ENCODE peak calls at places on chromosomes 2 and 18, in seven cellular contexts. E is Calu3; P is cardiac fibroblast; H is MCF 10A; K is activated effector memory CD4-positive, alpha-beta T cell treated with anti-CD3 and anti-CD28 coated beads, Interleukin-2, amount 50 U/mL, for 16 hours; V is activated T-cell treated with anti-CD3 and anti-CD28 coated beads, Interleukin-2, amount 50 U/mL, for 48 hours; D is fibroblast of lung. I is an unnamed sample.

GRCh38 chr2:174607989-174608865 is 10.6 kb upstream of the WIPF1 start:
- DNase-seq in E (no peak), P (no peak), H (no peak), K (peak), V (peak), D (no peak), I (no peak)

GRCh38 chr2:134260726-134261125 is 6.9 kb downstream of the MGAT5 start:
- DNase-seq in E (no peak), P (peak), H (no peak), K (no peak), V (no peak), D (peak), I (no peak)

GRCh38 chr18:22106536-22107292 is 62.7 kb upstream of the GATA6 start:
- DNase-seq in E (peak), P (no peak), H (peak), K (no peak), V (no peak), D (no peak), I (peak)

GRCh38 chr2:198101688-198102087 is 297.3 kb downstream of the PLCL1 start:
- DNase-seq in E (no peak), P (no peak), H (no peak), K (no peak), V (no peak), D (no peak), I (no peak)

GRCh38 chr2:97988722-97989121 is 7.0 kb downstream of the TMEM131 start:
- DNase-seq in E (no peak), P (no peak), H (no peak), K (no peak), V (no peak), D (no peak), I (no peak)

GRCh38 chr18:39350916-39351315 is 1785.3 kb upstream of the CELF4 start:
- DNase-seq in E (no peak), P (no peak), H (no peak), K (no peak), V (no peak), D (no peak), I (no peak)

GRCh38 chr2:20516646-20517341 is 69.9 kb downstream of the RHOB start:
- DNase-seq in E (peak), P (peak), H (no peak), K (no peak), V (no peak), D (peak), I (no peak)

GRCh38 chr2:9398881-9399805 is 24.2 kb downstream of the ITGB1BP1 start:
- DNase-seq in E (no peak), P (no peak), H (no peak), K (no peak), V (no peak), D (peak), I (no peak)

GRCh38 chr2:49585921-49586320 is 431.6 kb upstream of the FSHR start:
- DNase-seq in E (no peak), P (no peak), H (no peak), K (no peak), V (no peak), D (no peak), I (no peak)

GRCh38 chr2:234979204-234980167 is 27.7 kb downstream of the SH3BP4 start:
- DNase-seq in E (no peak), P (peak), H (no peak), K (no peak), V (no peak), D (no peak), I (peak)

GRCh38 chr2:142130111-142131015 is 453 bp downstream of the LRP1B start:
- DNase-seq in E (peak), P (peak), H (peak), K (no peak), V (peak), D (peak), I (peak)

GRCh38 chr2:109457811-109458210 is 156.0 kb downstream of the SEPTIN10 start:
- DNase-seq in E (no peak), P (no peak), H (no peak), K (peak), V (no peak), D (no peak), I (no peak)

GRCh38 chr2:239678666-239679296 is 278.0 kb upstream of the HDAC4 start:
- DNase-seq in E (no peak), P (no peak), H (no peak), K (no peak), V (no peak), D (no peak), I (no peak)

GRCh38 chr2:42238644-42239288 is 69.6 kb downstream of the EML4 start:
- DNase-seq in E (peak), P (peak), H (peak), K (peak), V (peak), D (peak), I (peak)

GRCh38 chr2:120740765-120741513 is 5.3 kb downstream of the GLI2 start:
- DNase-seq in E (no peak), P (peak), H (no peak), K (no peak), V (no peak), D (peak), I (no peak)

GRCh38 chr2:64839844-64840243 is 149.4 kb upstream of the SLC1A4 start:
- DNase-seq in E (no peak), P (no peak), H (no peak), K (no peak), V (no peak), D (peak), I (no peak)

GRCh38 chr2:46269545-46270273 is 27.5 kb upstream of the EPAS1 start:
- DNase-seq in E (no peak), P (peak), H (no peak), K (no peak), V (no peak), D (no peak), I (no peak)

GRCh38 chr2:62409442-62409841 is 96.6 kb downstream of the TMEM17 start:
- DNase-seq in E (no peak), P (no peak), H (no peak), K (no peak), V (no peak), D (no peak), I (peak)

GRCh38 chr2:95267458-95268207 is 6.6 kb upstream of the PROM2 start:
- DNase-seq in E (no peak), P (no peak), H (peak), K (peak), V (no peak), D (peak), I (peak)

GRCh38 chr18:39558658-39559057 is 1993.1 kb upstream of the CELF4 start:
- DNase-seq in E (no peak), P (no peak), H (no peak), K (no peak), V (no peak), D (no peak), I (peak)

GRCh38 chr2:53242090-53242489 is 525.5 kb upstream of the CHAC2 start:
- DNase-seq in E (no peak), P (no peak), H (peak), K (no peak), V (no peak), D (no peak), I (no peak)

GRCh38 chr2:191864623-191865521 is 18.0 kb upstream of the CAVIN2 start:
- DNase-seq in E (no peak), P (peak), H (peak), K (no peak), V (no peak), D (peak), I (peak)

GRCh38 chr2:159600752-159601151 is 15.6 kb downstream of the BAZ2B start:
- DNase-seq in E (peak), P (peak), H (peak), K (no peak), V (no peak), D (no peak), I (peak)

GRCh38 chr2:224938670-224939309 is 103.5 kb downstream of the DOCK10 start:
- DNase-seq in E (no peak), P (peak), H (no peak), K (no peak), V (no peak), D (peak), I (no peak)

GRCh38 chr2:8352989-8353388 is 328.9 kb upstream of the ID2 start:
- DNase-seq in E (no peak), P (no peak), H (no peak), K (no peak), V (no peak), D (no peak), I (no peak)

GRCh38 chr2:20067992-20068727 is 16.7 kb upstream of the LAPTM4A start:
- DNase-seq in E (no peak), P (peak), H (peak), K (no peak), V (no peak), D (peak), I (peak)

GRCh38 chr2:116952254-116952653 is 862.2 kb upstream of the DDX18 start:
- DNase-seq in E (peak), P (no peak), H (peak), K (no peak), V (no peak), D (no peak), I (peak)

GRCh38 chr2:98713332-98714015 is 17.5 kb downstream of the MGAT4A start:
- DNase-seq in E (no peak), P (no peak), H (no peak), K (no peak), V (no peak), D (no peak), I (peak)

GRCh38 chr2:109318150-109318948 is 189.3 kb downstream of the SH3RF3 start:
- DNase-seq in E (no peak), P (peak), H (peak), K (no peak), V (no peak), D (peak), I (no peak)

GRCh38 chr2:190534310-190535118 is at the start of gene NEMP2:
- DNase-seq in E (peak), P (peak), H (peak), K (peak), V (peak), D (peak), I (peak)

GRCh38 chr2:58240595-58240937 is 559 bp downstream of the FANCL start:
- DNase-seq in E (no peak), P (no peak), H (peak), K (no peak), V (no peak), D (no peak), I (peak)

GRCh38 chr2:169258045-169258601 is 104.2 kb downstream of the LRP2 start:
- DNase-seq in E (no peak), P (peak), H (peak), K (no peak), V (no peak), D (no peak), I (no peak)

GRCh38 chr2:56523815-56524214 is 340.0 kb downstream of the CCDC85A start:
- DNase-seq in E (no peak), P (no peak), H (no peak), K (no peak), V (no peak), D (no peak), I (peak)